ENCODE peak calls at places on chromosomes 11 and 22, in five cellular contexts. H is NCI-H2171, E is neural crest cell, T is NCI-H460, X is sciatic nerve. G is an unnamed sample.

GRCh38 chr11:1351278-1351937 is 38.3 kb upstream of the BRSK2 start:
- DNase-seq in H (no peak), E (no peak), T (peak), X (peak), G (no peak)

GRCh38 chr11:82864268-82864667 is 36.0 kb downstream of the PRCP start:
- DNase-seq in H (no peak), E (peak), T (peak), X (peak), G (peak)

GRCh38 chr22:41417622-41418390 is 28.8 kb downstream of the TOB2 start:
- DNase-seq in H (no peak), E (no peak), T (no peak), X (peak), G (peak)

GRCh38 chr11:115418626-115419025 is 85.6 kb downstream of the CADM1 start:
- DNase-seq in H (no peak), E (no peak), T (no peak), X (no peak), G (no peak)

GRCh38 chr11:41018224-41018623 is 441.2 kb downstream of the LRRC4C start:
- DNase-seq in H (no peak), E (no peak), T (no peak), X (no peak), G (no peak)

GRCh38 chr11:71447791-71448256 is 369 bp downstream of the DHCR7 start:
- DNase-seq in H (peak), E (peak), T (no peak), X (peak), G (no peak)

GRCh38 chr11:102534261-102534872 is 3.8 kb upstream of the MMP7 start:
- DNase-seq in H (no peak), E (no peak), T (no peak), X (no peak), G (no peak)

GRCh38 chr11:79675081-79675480 is 234.3 kb upstream of the TENM4 start:
- DNase-seq in H (no peak), E (no peak), T (no peak), X (no peak), G (no peak)

GRCh38 chr11:124482362-124483147 is 37.1 kb upstream of the OR8B8 start:
- DNase-seq in H (no peak), E (no peak), T (no peak), X (no peak), G (no peak)

GRCh38 chr22:33194529-33194928 is 136.3 kb upstream of the SYN3 start:
- DNase-seq in H (no peak), E (no peak), T (no peak), X (no peak), G (no peak)

GRCh38 chr22:33539902-33540751 is 380.1 kb downstream of the LARGE1 start:
- DNase-seq in H (no peak), E (no peak), T (no peak), X (peak), G (no peak)

GRCh38 chr11:75719089-75719638 is 1.5 kb downstream of the MOGAT2 start:
- DNase-seq in H (no peak), E (no peak), T (no peak), X (no peak), G (no peak)

GRCh38 chr11:11572386-11572785 is 49.4 kb downstream of the GALNT18 start:
- DNase-seq in H (no peak), E (no peak), T (no peak), X (no peak), G (no peak)

GRCh38 chr11:94934836-94935235 is 38.5 kb downstream of the CWC15 start:
- DNase-seq in H (no peak), E (no peak), T (no peak), X (no peak), G (no peak)

GRCh38 chr11:17734986-17735822 is 623 bp downstream of the KCNC1 start:
- DNase-seq in H (peak), E (peak), T (peak), X (peak), G (no peak)

GRCh38 chr11:106786251-106786650 is 232.0 kb downstream of the GUCY1A2 start:
- DNase-seq in H (no peak), E (no peak), T (no peak), X (no peak), G (no peak)

GRCh38 chr11:122085264-122085663 is 30.8 kb downstream of the BLID start:
- DNase-seq in H (no peak), E (no peak), T (no peak), X (no peak), G (no peak)

GRCh38 chr11:16767137-16767536 is 28.7 kb downstream of the C11orf58 start:
- DNase-seq in H (no peak), E (no peak), T (no peak), X (no peak), G (no peak)

GRCh38 chr11:103055174-103055890 is 36.6 kb downstream of the DCUN1D5 start:
- DNase-seq in H (no peak), E (no peak), T (peak), X (no peak), G (no peak)

GRCh38 chr11:1304376-1304775 is 5.1 kb downstream of the TOLLIP start:
- DNase-seq in H (no peak), E (no peak), T (no peak), X (peak), G (no peak)

GRCh38 chr11:106920899-106921504 is 97.3 kb downstream of the GUCY1A2 start:
- DNase-seq in H (no peak), E (no peak), T (no peak), X (no peak), G (no peak)

GRCh38 chr11:78313181-78313788 is 104.3 kb downstream of the GAB2 start:
- DNase-seq in H (no peak), E (no peak), T (no peak), X (no peak), G (peak)

GRCh38 chr11:47611240-47611863 is 17.1 kb upstream of the C1QTNF4 start:
- DNase-seq in H (no peak), E (no peak), T (no peak), X (no peak), G (no peak)

GRCh38 chr11:35139883-35140282 is 912 bp downstream of the CD44 start:
- DNase-seq in H (no peak), E (no peak), T (no peak), X (no peak), G (no peak)

GRCh38 chr22:31921106-31921505 is 23.2 kb upstream of the YWHAH start:
- DNase-seq in H (no peak), E (no peak), T (no peak), X (no peak), G (no peak)

GRCh38 chr11:121741954-121742361 is 289.2 kb upstream of the SORL1-AS1 start:
- DNase-seq in H (no peak), E (no peak), T (no peak), X (peak), G (peak)

GRCh38 chr22:49014227-49015201 is 813.2 kb downstream of the BRD1 start:
- DNase-seq in H (no peak), E (no peak), T (no peak), X (peak), G (no peak)

GRCh38 chr11:73818838-73819237 is 31.2 kb downstream of the MRPL48 start:
- DNase-seq in H (no peak), E (no peak), T (no peak), X (no peak), G (no peak)

GRCh38 chr11:113796663-113797259 is 17.2 kb downstream of the CLDN25 start:
- DNase-seq in H (peak), E (peak), T (peak), X (no peak), G (no peak)

GRCh38 chr22:39989633-39990032 is 5.1 kb upstream of the FAM83F start:
- DNase-seq in H (no peak), E (no peak), T (no peak), X (no peak), G (no peak)

GRCh38 chr11:18736590-18737148 is 10.7 kb upstream of the IGSF22 start:
- DNase-seq in H (no peak), E (no peak), T (no peak), X (no peak), G (no peak)

GRCh38 chr11:11973361-11973800 is 35.0 kb downstream of the DKK3 start:
- DNase-seq in H (no peak), E (no peak), T (no peak), X (peak), G (peak)

GRCh38 chr11:27313157-27313821 is 49.7 kb downstream of the CCDC34 start:
- DNase-seq in H (no peak), E (no peak), T (no peak), X (no peak), G (no peak)

GRCh38 chr11:125289419-125290088 is 125.0 kb downstream of the PKNOX2 start:
- DNase-seq in H (no peak), E (no peak), T (no peak), X (no peak), G (no peak)

GRCh38 chr11:41256060-41256459 is 203.4 kb downstream of the LRRC4C start:
- DNase-seq in H (no peak), E (no peak), T (no peak), X (no peak), G (no peak)

GRCh38 chr22:26923498-26923897 is 266.1 kb downstream of the MIAT start:
- DNase-seq in H (no peak), E (no peak), T (no peak), X (no peak), G (no peak)

GRCh38 chr22:43654271-43654670 is 157.8 kb downstream of the EFCAB6 start:
- DNase-seq in H (no peak), E (no peak), T (no peak), X (no peak), G (no peak)

GRCh38 chr22:23498811-23499798 is 81.0 kb downstream of the IGLL1 start:
- DNase-seq in H (no peak), E (no peak), T (no peak), X (no peak), G (no peak)